ENCODE peak calls at places on chromosomes 13 and 19, in five cellular contexts. One of them, this sample, is unnamed.

GRCh38 chr13:27534976-27535370 is 84.6 kb upstream of the MTIF3 start:
- ATAC-seq in activated naive CD8-positive, alpha-beta T cell treated with anti-CD3 and anti-CD28 coated beads, Interleukin-2, amount 50 U/mL, for 24 hours: no peak
- ATAC-seq in pancreas: no peak
- ATAC-seq in stimulated activated naive CD8-positive, alpha-beta T cell treated with anti-CD3 and anti-CD28 coated beads, Interleukin-15, Interleukin-2, amounts not matched to agents 100 U/mL and 50 U/mL, for 24 hours: no peak
- ATAC-seq in memory B cell: no peak
- ATAC-seq in this sample: no peak

GRCh38 chr19:50654882-50655281 is 5.6 kb downstream of the C19orf81 start:
- ATAC-seq in memory B cell: no peak
- ATAC-seq in pancreas: no peak
- ATAC-seq in stimulated activated naive CD8-positive, alpha-beta T cell treated with anti-CD3 and anti-CD28 coated beads, Interleukin-15, Interleukin-2, amounts not matched to agents 100 U/mL and 50 U/mL, for 24 hours: no peak
- ATAC-seq in activated naive CD8-positive, alpha-beta T cell treated with anti-CD3 and anti-CD28 coated beads, Interleukin-2, amount 50 U/mL, for 24 hours: no peak
- ATAC-seq in this sample: no peak

GRCh38 chr19:13057147-13057572 is 45.5 kb downstream of the LYL1 start:
- ATAC-seq in memory B cell: no peak
- ATAC-seq in stimulated activated naive CD8-positive, alpha-beta T cell treated with anti-CD3 and anti-CD28 coated beads, Interleukin-15, Interleukin-2, amounts not matched to agents 100 U/mL and 50 U/mL, for 24 hours: no peak
- ATAC-seq in activated naive CD8-positive, alpha-beta T cell treated with anti-CD3 and anti-CD28 coated beads, Interleukin-2, amount 50 U/mL, for 24 hours: no peak
- ATAC-seq in pancreas: no peak
- ATAC-seq in this sample: no peak

GRCh38 chr19:48196321-48196761 is 25.9 kb downstream of the ZSWIM9 start:
- ATAC-seq in pancreas: peak; percentile 32
- ATAC-seq in activated naive CD8-positive, alpha-beta T cell treated with anti-CD3 and anti-CD28 coated beads, Interleukin-2, amount 50 U/mL, for 24 hours: peak; percentile 13
- ATAC-seq in memory B cell: no peak
- ATAC-seq in stimulated activated naive CD8-positive, alpha-beta T cell treated with anti-CD3 and anti-CD28 coated beads, Interleukin-15, Interleukin-2, amounts not matched to agents 100 U/mL and 50 U/mL, for 24 hours: no peak
- ATAC-seq in this sample: peak; percentile 14

GRCh38 chr19:1862424-1863307 is 713 bp downstream of the KLF16 start:
- ATAC-seq in pancreas: no peak
- ATAC-seq in memory B cell: peak; percentile 4
- ATAC-seq in activated naive CD8-positive, alpha-beta T cell treated with anti-CD3 and anti-CD28 coated beads, Interleukin-2, amount 50 U/mL, for 24 hours: peak; percentile 4
- ATAC-seq in stimulated activated naive CD8-positive, alpha-beta T cell treated with anti-CD3 and anti-CD28 coated beads, Interleukin-15, Interleukin-2, amounts not matched to agents 100 U/mL and 50 U/mL, for 24 hours: no peak
- ATAC-seq in this sample: no peak

GRCh38 chr19:48490980-48491792 is 20.4 kb downstream of the LMTK3 start:
- ATAC-seq in pancreas: no peak
- ATAC-seq in stimulated activated naive CD8-positive, alpha-beta T cell treated with anti-CD3 and anti-CD28 coated beads, Interleukin-15, Interleukin-2, amounts not matched to agents 100 U/mL and 50 U/mL, for 24 hours: no peak
- ATAC-seq in activated naive CD8-positive, alpha-beta T cell treated with anti-CD3 and anti-CD28 coated beads, Interleukin-2, amount 50 U/mL, for 24 hours: peak; percentile 3
- ATAC-seq in memory B cell: peak; percentile 49
- ATAC-seq in this sample: no peak

GRCh38 chr19:18351544-18351943 is 11.1 kb downstream of the PGPEP1 start:
- ATAC-seq in pancreas: no peak
- ATAC-seq in memory B cell: no peak
- ATAC-seq in activated naive CD8-positive, alpha-beta T cell treated with anti-CD3 and anti-CD28 coated beads, Interleukin-2, amount 50 U/mL, for 24 hours: no peak
- ATAC-seq in stimulated activated naive CD8-positive, alpha-beta T cell treated with anti-CD3 and anti-CD28 coated beads, Interleukin-15, Interleukin-2, amounts not matched to agents 100 U/mL and 50 U/mL, for 24 hours: no peak
- ATAC-seq in this sample: no peak

GRCh38 chr19:55493052-55493649 is 4.9 kb downstream of the SSC5D start:
- ATAC-seq in activated naive CD8-positive, alpha-beta T cell treated with anti-CD3 and anti-CD28 coated beads, Interleukin-2, amount 50 U/mL, for 24 hours: no peak
- ATAC-seq in stimulated activated naive CD8-positive, alpha-beta T cell treated with anti-CD3 and anti-CD28 coated beads, Interleukin-15, Interleukin-2, amounts not matched to agents 100 U/mL and 50 U/mL, for 24 hours: no peak
- ATAC-seq in memory B cell: no peak
- ATAC-seq in pancreas: no peak
- ATAC-seq in this sample: no peak

GRCh38 chr19:2858864-2859263 is 8.3 kb upstream of the ZNF556 start:
- ATAC-seq in activated naive CD8-positive, alpha-beta T cell treated with anti-CD3 and anti-CD28 coated beads, Interleukin-2, amount 50 U/mL, for 24 hours: no peak
- ATAC-seq in pancreas: no peak
- ATAC-seq in stimulated activated naive CD8-positive, alpha-beta T cell treated with anti-CD3 and anti-CD28 coated beads, Interleukin-15, Interleukin-2, amounts not matched to agents 100 U/mL and 50 U/mL, for 24 hours: no peak
- ATAC-seq in memory B cell: no peak
- ATAC-seq in this sample: no peak

GRCh38 chr19:7373862-7374261 is 25.1 kb downstream of the ARHGEF18 start:
- ATAC-seq in pancreas: no peak
- ATAC-seq in stimulated activated naive CD8-positive, alpha-beta T cell treated with anti-CD3 and anti-CD28 coated beads, Interleukin-15, Interleukin-2, amounts not matched to agents 100 U/mL and 50 U/mL, for 24 hours: no peak
- ATAC-seq in memory B cell: no peak
- ATAC-seq in activated naive CD8-positive, alpha-beta T cell treated with anti-CD3 and anti-CD28 coated beads, Interleukin-2, amount 50 U/mL, for 24 hours: no peak
- ATAC-seq in this sample: peak; percentile 39

GRCh38 chr13:53126803-53127202 is 98.2 kb downstream of the OLFM4 start:
- ATAC-seq in memory B cell: no peak
- ATAC-seq in stimulated activated naive CD8-positive, alpha-beta T cell treated with anti-CD3 and anti-CD28 coated beads, Interleukin-15, Interleukin-2, amounts not matched to agents 100 U/mL and 50 U/mL, for 24 hours: no peak
- ATAC-seq in activated naive CD8-positive, alpha-beta T cell treated with anti-CD3 and anti-CD28 coated beads, Interleukin-2, amount 50 U/mL, for 24 hours: no peak
- ATAC-seq in pancreas: peak; percentile 60
- ATAC-seq in this sample: no peak

GRCh38 chr13:75391432-75392100 is 90.4 kb downstream of the TBC1D4 start:
- ATAC-seq in memory B cell: no peak
- ATAC-seq in stimulated activated naive CD8-positive, alpha-beta T cell treated with anti-CD3 and anti-CD28 coated beads, Interleukin-15, Interleukin-2, amounts not matched to agents 100 U/mL and 50 U/mL, for 24 hours: peak; percentile 23
- ATAC-seq in pancreas: no peak
- ATAC-seq in activated naive CD8-positive, alpha-beta T cell treated with anti-CD3 and anti-CD28 coated beads, Interleukin-2, amount 50 U/mL, for 24 hours: peak; percentile 43
- ATAC-seq in this sample: no peak

GRCh38 chr13:99231726-99232125 is 26.5 kb downstream of the GPR18 start:
- ATAC-seq in pancreas: no peak
- ATAC-seq in memory B cell: peak; percentile 55
- ATAC-seq in stimulated activated naive CD8-positive, alpha-beta T cell treated with anti-CD3 and anti-CD28 coated beads, Interleukin-15, Interleukin-2, amounts not matched to agents 100 U/mL and 50 U/mL, for 24 hours: peak; percentile 17
- ATAC-seq in activated naive CD8-positive, alpha-beta T cell treated with anti-CD3 and anti-CD28 coated beads, Interleukin-2, amount 50 U/mL, for 24 hours: no peak
- ATAC-seq in this sample: no peak

This sample was measured in SK-N-SH treated with all-trans-retinoic acid at 6 μM for 48 hours.